ENCODE peak calls at places on chromosomes 12 and 14, in nine cellular contexts. Q is Calu3, S is nephron progenitor cell, E is HFFc6, W is psoas muscle, X is breast epithelium, V is BE2C, H is HCT116, G is BJ. D is an unnamed sample.

GRCh38 chr12:128930591-128930990 is 77.3 kb downstream of the GLT1D1 start:
- DNase-seq in W (no peak), E (no peak), X (no peak), V (no peak), S (no peak), Q (no peak), H (no peak), G (no peak), D (no peak)

GRCh38 chr12:130706885-130707570 is 9.1 kb downstream of the RIMBP2 start:
- DNase-seq in H (no peak), W (no peak), E (no peak), X (no peak), Q (no peak), S (no peak), V (no peak), G (no peak), D (no peak)

GRCh38 chr12:108722992-108723766 is 8.1 kb downstream of the CORO1C start:
- DNase-seq in W (no peak), Q (no peak), H (no peak), X (no peak), S (no peak), V (no peak), G (peak), E (peak), D (no peak)

GRCh38 chr12:9813821-9814798 is 13.2 kb upstream of the KLRF1 start:
- DNase-seq in E (peak), S (peak), Q (peak), V (peak), X (peak), G (no peak), H (peak), W (peak), D (no peak)

GRCh38 chr14:103536693-103537092 is 7.7 kb downstream of the TRMT61A start:
- DNase-seq in V (no peak), G (no peak), S (no peak), W (no peak), H (no peak), E (no peak), Q (no peak), X (no peak), D (no peak)

GRCh38 chr12:18363321-18363720 is 102.0 kb downstream of the PIK3C2G start:
- DNase-seq in W (no peak), H (no peak), E (no peak), S (no peak), V (no peak), G (no peak), X (no peak), Q (no peak), D (no peak)

GRCh38 chr12:26831959-26832816 is 806 bp downstream of the ITPR2 start:
- DNase-seq in V (peak), X (peak), G (no peak), Q (peak), H (peak), W (peak), E (peak), S (peak), D (peak)

GRCh38 chr12:69433653-69434052 is 36.5 kb upstream of the FRS2 start:
- DNase-seq in W (no peak), X (no peak), G (no peak), E (no peak), S (no peak), H (no peak), V (no peak), Q (no peak), D (no peak)

GRCh38 chr14:94390372-94391086 is 2.1 kb upstream of the SERPINA1 start:
- DNase-seq in E (no peak), H (no peak), S (no peak), W (peak), Q (peak), G (no peak), V (no peak), X (peak), D (no peak)

GRCh38 chr12:76031081-76031413 is 529 bp downstream of the PHLDA1 start:
- DNase-seq in H (no peak), E (no peak), G (no peak), X (no peak), S (no peak), V (no peak), W (no peak), Q (no peak), D (no peak)

GRCh38 chr14:69648480-69649414 is 37.4 kb downstream of the SUSD6 start:
- DNase-seq in W (no peak), S (no peak), E (peak), G (no peak), X (no peak), V (no peak), Q (no peak), H (no peak), D (no peak)

GRCh38 chr12:92558806-92559205 is 144.0 kb upstream of the PLEKHG7 start:
- DNase-seq in W (no peak), H (no peak), V (no peak), G (no peak), Q (no peak), S (no peak), E (peak), X (no peak), D (no peak)

GRCh38 chr14:34693228-34693939 is 21.0 kb downstream of the CFL2 start:
- DNase-seq in S (peak), G (no peak), X (no peak), E (no peak), V (no peak), Q (peak), H (peak), W (peak), D (no peak)

GRCh38 chr12:57216014-57216891 is at the start of gene NXPH4:
- DNase-seq in X (no peak), H (no peak), Q (peak), G (no peak), W (no peak), S (peak), V (peak), E (no peak), D (no peak)

GRCh38 chr14:99266181-99267178 is 5.5 kb downstream of the BCL11B start:
- DNase-seq in S (peak), X (peak), W (peak), H (peak), E (peak), Q (peak), G (no peak), V (peak), D (peak)

GRCh38 chr12:7933255-7933726 is 2.7 kb downstream of the SLC2A3 start:
- DNase-seq in S (peak), G (peak), Q (peak), X (peak), H (peak), V (peak), E (peak), W (peak), D (no peak)

GRCh38 chr14:100900837-100901390 is 2.6 kb downstream of the RTL1 start:
- DNase-seq in W (no peak), G (no peak), H (peak), Q (peak), X (no peak), S (peak), V (peak), E (no peak), D (peak)

GRCh38 chr14:26841361-26841760 is 243.5 kb upstream of the NOVA1 start:
- DNase-seq in G (no peak), X (no peak), W (no peak), V (no peak), Q (no peak), S (no peak), H (no peak), E (no peak), D (no peak)

GRCh38 chr12:119011231-119011630 is 29.9 kb downstream of the SRRM4 start:
- DNase-seq in S (no peak), G (no peak), V (peak), E (no peak), X (no peak), W (no peak), Q (no peak), H (no peak), D (no peak)

GRCh38 chr14:52106853-52107252 is 38.0 kb upstream of the NID2 start:
- DNase-seq in G (no peak), S (no peak), W (no peak), H (no peak), E (no peak), Q (no peak), X (no peak), V (no peak), D (no peak)

GRCh38 chr14:74667758-74668157 is 45.1 kb downstream of the AREL1 start:
- DNase-seq in G (peak), X (no peak), H (no peak), E (peak), S (no peak), W (no peak), V (no peak), Q (no peak), D (no peak)

GRCh38 chr14:33842299-33842698 is 108.6 kb downstream of the EGLN3 start:
- DNase-seq in W (no peak), G (no peak), S (no peak), X (no peak), Q (peak), V (no peak), E (no peak), H (no peak), D (no peak)

GRCh38 chr14:23568021-23568599 is 519 bp upstream of the AP1G2 start:
- DNase-seq in Q (no peak), X (no peak), H (no peak), E (no peak), W (no peak), S (no peak), G (no peak), V (no peak), D (no peak)

GRCh38 chr12:24066865-24067264 is 117.4 kb upstream of the SOX5 start:
- DNase-seq in S (no peak), G (peak), H (no peak), W (no peak), E (no peak), V (no peak), Q (no peak), X (no peak), D (no peak)

GRCh38 chr12:110379201-110379600 is 24.3 kb downstream of the ANAPC7 start:
- DNase-seq in X (no peak), G (peak), S (no peak), E (no peak), W (no peak), H (no peak), Q (no peak), V (no peak), D (no peak)

GRCh38 chr14:102568115-102568614 is 24.3 kb upstream of the RCOR1 start:
- DNase-seq in E (no peak), X (no peak), H (peak), Q (peak), V (no peak), G (no peak), S (no peak), W (no peak), D (no peak)

GRCh38 chr12:70822431-70822830 is 98.1 kb downstream of the PTPRR start:
- DNase-seq in S (no peak), V (no peak), Q (no peak), E (no peak), X (no peak), W (no peak), H (no peak), G (no peak), D (no peak)

DNA sequence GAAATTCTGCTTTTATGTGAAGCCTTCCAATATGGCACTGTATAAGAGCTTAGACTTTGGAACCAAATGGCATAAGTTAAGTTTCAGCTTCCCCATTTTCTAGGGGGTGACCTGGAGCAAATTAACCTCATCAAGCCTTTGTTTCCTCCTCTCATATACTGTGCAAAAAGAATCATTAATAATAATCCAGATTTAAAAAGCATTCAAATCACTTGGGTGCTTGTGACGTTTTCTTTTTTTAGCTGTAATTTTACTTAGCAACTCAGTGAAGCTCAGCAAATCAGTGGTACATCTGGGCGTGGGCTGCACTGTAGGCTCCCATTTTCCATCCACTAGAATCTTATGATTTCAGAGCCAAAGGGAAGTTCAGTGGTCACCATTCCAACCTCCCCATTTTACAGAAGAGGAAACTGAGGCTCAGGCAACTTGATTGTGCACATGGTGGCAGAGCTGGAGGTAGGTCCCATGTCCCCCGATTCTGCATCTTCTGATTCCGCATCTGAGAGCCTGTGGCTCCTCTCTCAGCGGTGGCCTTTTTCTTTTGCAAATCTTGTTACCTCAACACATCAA is 131.2 kb downstream of the SNAPC1 start:
- DNase-seq in H (no peak), G (no peak), W (no peak), Q (no peak), E (no peak), X (no peak), S (no peak), V (no peak), D (no peak)
- TF ChIP-seq CTCF in H (no peak), G (no peak), W (no peak), Q (no peak), E (no peak), X (no peak), S (no peak), V (no peak), D (no peak)

GRCh38 chr14:21802441-21802840 is 128.8 kb upstream of the OR4E1 start:
- DNase-seq in G (no peak), E (no peak), V (no peak), S (no peak), Q (no peak), H (no peak), X (no peak), W (no peak), D (no peak)

GRCh38 chr14:21791749-21792148 is 118.1 kb upstream of the OR4E1 start:
- DNase-seq in Q (no peak), W (no peak), G (no peak), X (no peak), E (no peak), H (no peak), S (no peak), V (no peak), D (no peak)

GRCh38 chr14:21795456-21795855 is 121.8 kb upstream of the OR4E1 start:
- DNase-seq in E (no peak), V (no peak), S (no peak), W (no peak), X (no peak), Q (no peak), G (no peak), H (no peak), D (no peak)

GRCh38 chr14:21796912-21797311 is 123.3 kb upstream of the OR4E1 start:
- DNase-seq in Q (no peak), V (no peak), S (no peak), X (no peak), E (no peak), H (no peak), W (no peak), G (no peak), D (no peak)
- TF ChIP-seq CTCF in Q (no peak), V (no peak), S (no peak), X (no peak), E (no peak), H (no peak), W (no peak), G (no peak), D (no peak)

GRCh38 chr14:93033983-93034670 is 81.6 kb downstream of the ITPK1 start:
- DNase-seq in S (peak), Q (peak), X (no peak), H (no peak), V (peak), G (no peak), W (no peak), E (no peak), D (no peak)

GRCh38 chr14:93035917-93036651 is 79.6 kb downstream of the ITPK1 start:
- DNase-seq in Q (peak), V (no peak), S (peak), G (no peak), H (no peak), X (no peak), W (no peak), E (peak), D (no peak)

GRCh38 chr14:93033039-93033982 is 82.4 kb downstream of the ITPK1 start:
- DNase-seq in E (no peak), V (no peak), X (no peak), S (no peak), H (no peak), W (no peak), G (no peak), Q (no peak), D (no peak)

GRCh38 chr14:93035585-93035916 is 80.2 kb downstream of the ITPK1 start:
- DNase-seq in E (no peak), H (no peak), W (no peak), Q (no peak), V (no peak), X (no peak), G (no peak), S (no peak), D (no peak)

GRCh38 chr14:93034671-93034994 is 81.1 kb downstream of the ITPK1 start:
- DNase-seq in Q (no peak), V (no peak), H (no peak), X (no peak), E (no peak), S (no peak), W (no peak), G (no peak), D (no peak)
- TF ChIP-seq CTCF in Q (no peak), V (no peak), H (no peak), X (no peak), E (peak), S (no peak), W (no peak), G (no peak), D (no peak)

GRCh38 chr12:37672655-37673260 is 643.8 kb upstream of the ALG10B start:
- DNase-seq in V (no peak), X (no peak), E (peak), H (no peak), W (no peak), S (no peak), G (no peak), Q (no peak), D (no peak)
- TF ChIP-seq CTCF in V (peak), X (no peak), E (peak), H (no peak), W (no peak), S (no peak), G (no peak), Q (no peak), D (peak)